ENCODE peak calls at places on chromosomes 5 and 9, in ten cellular contexts. One of them, this sample, is unnamed.

GRCh38 chr5:135999396-136000139 is 29.2 kb upstream of the TGFBI start:
- DNase-seq in PC-9: no peak
- DNase-seq in PC-3: peak
- DNase-seq in HepG2: no peak
- DNase-seq in A549: no peak
- DNase-seq in astrocyte: peak
- DNase-seq in mesenchymal stem cell: peak
- DNase-seq in neural progenitor cell: no peak
- DNase-seq in neuronal stem cell: no peak
- DNase-seq in osteoblast: peak
- DNase-seq in this sample: no peak

GRCh38 chr5:160468576-160468975 is 46.9 kb downstream of the PTTG1 start:
- DNase-seq in A549: no peak
- DNase-seq in mesenchymal stem cell: no peak
- DNase-seq in HepG2: no peak
- DNase-seq in neural progenitor cell: no peak
- DNase-seq in osteoblast: no peak
- DNase-seq in PC-9: no peak
- DNase-seq in PC-3: no peak
- DNase-seq in astrocyte: no peak
- DNase-seq in neuronal stem cell: no peak
- DNase-seq in this sample: no peak

GRCh38 chr5:179123109-179123426 is 62.9 kb downstream of the ZNF354C start:
- DNase-seq in astrocyte: no peak
- DNase-seq in mesenchymal stem cell: no peak
- DNase-seq in neural progenitor cell: no peak
- DNase-seq in PC-3: no peak
- DNase-seq in A549: no peak
- DNase-seq in PC-9: no peak
- DNase-seq in neuronal stem cell: no peak
- DNase-seq in osteoblast: peak
- DNase-seq in HepG2: no peak
- DNase-seq in this sample: no peak

GRCh38 chr5:13478831-13479465 is 465.5 kb downstream of the DNAH5 start:
- DNase-seq in PC-3: peak
- DNase-seq in HepG2: peak
- DNase-seq in astrocyte: peak
- DNase-seq in osteoblast: peak
- DNase-seq in mesenchymal stem cell: peak
- DNase-seq in PC-9: no peak
- DNase-seq in neuronal stem cell: peak
- DNase-seq in A549: peak
- DNase-seq in neural progenitor cell: peak
- DNase-seq in this sample: peak

GRCh38 chr5:78706825-78707224 is 58.3 kb upstream of the LHFPL2 start:
- DNase-seq in neural progenitor cell: no peak
- DNase-seq in neuronal stem cell: no peak
- DNase-seq in HepG2: no peak
- DNase-seq in PC-3: no peak
- DNase-seq in astrocyte: peak
- DNase-seq in osteoblast: peak
- DNase-seq in PC-9: no peak
- DNase-seq in A549: no peak
- DNase-seq in mesenchymal stem cell: no peak
- DNase-seq in this sample: no peak

GRCh38 chr5:17234384-17234783 is 17.0 kb downstream of the BASP1 start:
- DNase-seq in astrocyte: no peak
- DNase-seq in PC-9: no peak
- DNase-seq in osteoblast: no peak
- DNase-seq in PC-3: no peak
- DNase-seq in neural progenitor cell: no peak
- DNase-seq in mesenchymal stem cell: peak
- DNase-seq in A549: no peak
- DNase-seq in HepG2: no peak
- DNase-seq in neuronal stem cell: no peak
- DNase-seq in this sample: no peak

GRCh38 chr9:16154570-16155078 is 601.8 kb downstream of the CCDC171 start:
- DNase-seq in neural progenitor cell: peak
- DNase-seq in mesenchymal stem cell: no peak
- DNase-seq in HepG2: no peak
- DNase-seq in PC-3: peak
- DNase-seq in neuronal stem cell: no peak
- DNase-seq in A549: no peak
- DNase-seq in osteoblast: no peak
- DNase-seq in PC-9: no peak
- DNase-seq in astrocyte: no peak
- DNase-seq in this sample: peak

GRCh38 chr9:82488702-82489578 is 500.4 kb downstream of the SPATA31D1 start:
- DNase-seq in A549: no peak
- DNase-seq in osteoblast: no peak
- DNase-seq in astrocyte: peak
- DNase-seq in mesenchymal stem cell: no peak
- DNase-seq in HepG2: peak
- DNase-seq in PC-3: peak
- DNase-seq in neural progenitor cell: no peak
- DNase-seq in neuronal stem cell: no peak
- DNase-seq in PC-9: no peak
- DNase-seq in this sample: no peak

GRCh38 chr9:112338561-112338960 is 5.1 kb upstream of the PTBP3 start:
- DNase-seq in astrocyte: peak
- DNase-seq in A549: peak
- DNase-seq in neuronal stem cell: no peak
- DNase-seq in PC-3: no peak
- DNase-seq in PC-9: no peak
- DNase-seq in mesenchymal stem cell: peak
- DNase-seq in HepG2: no peak
- DNase-seq in neural progenitor cell: no peak
- DNase-seq in osteoblast: peak
- DNase-seq in this sample: no peak
- H3K4me2 ChIP-seq in astrocyte: no peak
- H3K4me2 ChIP-seq in A549: peak
- H3K4me2 ChIP-seq in neuronal stem cell: no peak
- H3K4me2 ChIP-seq in PC-3: no peak
- H3K4me2 ChIP-seq in PC-9: no peak
- H3K4me2 ChIP-seq in mesenchymal stem cell: no peak
- H3K4me2 ChIP-seq in HepG2: peak
- H3K4me2 ChIP-seq in neural progenitor cell: no peak
- H3K4me2 ChIP-seq in osteoblast: no peak
- H3K4me2 ChIP-seq in this sample: no peak

GRCh38 chr5:31598640-31599611 is 40.0 kb upstream of the PDZD2 start:
- DNase-seq in mesenchymal stem cell: no peak
- DNase-seq in astrocyte: no peak
- DNase-seq in PC-9: no peak
- DNase-seq in osteoblast: no peak
- DNase-seq in HepG2: no peak
- DNase-seq in PC-3: no peak
- DNase-seq in neuronal stem cell: no peak
- DNase-seq in A549: no peak
- DNase-seq in neural progenitor cell: no peak
- DNase-seq in this sample: peak

GRCh38 chr5:31596354-31596753 is 42.6 kb upstream of the PDZD2 start:
- DNase-seq in neural progenitor cell: no peak
- DNase-seq in mesenchymal stem cell: no peak
- DNase-seq in HepG2: no peak
- DNase-seq in PC-9: no peak
- DNase-seq in osteoblast: no peak
- DNase-seq in astrocyte: no peak
- DNase-seq in PC-3: no peak
- DNase-seq in A549: no peak
- DNase-seq in neuronal stem cell: no peak
- DNase-seq in this sample: no peak

DNA sequence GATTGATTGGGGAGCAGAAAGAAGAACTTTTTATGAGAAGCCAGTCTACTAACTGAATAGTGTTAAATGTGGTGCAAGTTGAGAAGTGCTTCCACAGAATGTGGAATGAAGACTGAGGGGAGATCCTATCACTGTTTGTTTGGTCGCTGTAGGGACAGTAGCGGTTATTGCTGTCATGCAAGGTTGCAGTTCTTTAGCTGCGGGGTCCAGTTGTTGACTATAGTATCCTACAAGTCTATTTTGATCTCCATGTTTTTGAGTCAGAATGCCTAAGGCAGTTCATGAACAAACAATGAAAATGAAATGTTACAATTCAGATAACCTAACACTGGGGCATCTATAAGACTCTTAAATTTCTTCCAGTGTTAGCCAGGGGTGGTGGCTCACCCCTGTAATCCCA is 45.3 kb upstream of the PDZD2 start:
- DNase-seq in neural progenitor cell: no peak
- DNase-seq in astrocyte: no peak
- DNase-seq in HepG2: no peak
- DNase-seq in PC-3: no peak
- DNase-seq in neuronal stem cell: no peak
- DNase-seq in osteoblast: no peak
- DNase-seq in A549: no peak
- DNase-seq in PC-9: no peak
- DNase-seq in mesenchymal stem cell: no peak
- DNase-seq in this sample: no peak
- H3K4me2 ChIP-seq in neural progenitor cell: no peak
- H3K4me2 ChIP-seq in astrocyte: no peak
- H3K4me2 ChIP-seq in HepG2: no peak
- H3K4me2 ChIP-seq in PC-3: no peak
- H3K4me2 ChIP-seq in neuronal stem cell: no peak
- H3K4me2 ChIP-seq in osteoblast: no peak
- H3K4me2 ChIP-seq in A549: no peak
- H3K4me2 ChIP-seq in PC-9: no peak
- H3K4me2 ChIP-seq in mesenchymal stem cell: no peak
- H3K4me2 ChIP-seq in this sample: no peak

GRCh38 chr9:128233817-128234406 is 30.7 kb downstream of the DNM1 start:
- DNase-seq in mesenchymal stem cell: no peak
- DNase-seq in PC-3: no peak
- DNase-seq in astrocyte: no peak
- DNase-seq in HepG2: no peak
- DNase-seq in osteoblast: no peak
- DNase-seq in neuronal stem cell: no peak
- DNase-seq in neural progenitor cell: no peak
- DNase-seq in PC-9: no peak
- DNase-seq in A549: no peak
- DNase-seq in this sample: no peak

GRCh38 chr9:128225770-128226753 is 22.9 kb downstream of the DNM1 start:
- DNase-seq in astrocyte: no peak
- DNase-seq in PC-9: no peak
- DNase-seq in neuronal stem cell: no peak
- DNase-seq in A549: no peak
- DNase-seq in HepG2: no peak
- DNase-seq in osteoblast: no peak
- DNase-seq in neural progenitor cell: no peak
- DNase-seq in PC-3: no peak
- DNase-seq in mesenchymal stem cell: no peak
- DNase-seq in this sample: no peak

GRCh38 chr9:128232811-128233428 is 29.7 kb downstream of the DNM1 start:
- DNase-seq in neuronal stem cell: no peak
- DNase-seq in neural progenitor cell: no peak
- DNase-seq in PC-3: no peak
- DNase-seq in PC-9: no peak
- DNase-seq in osteoblast: no peak
- DNase-seq in mesenchymal stem cell: no peak
- DNase-seq in astrocyte: no peak
- DNase-seq in HepG2: no peak
- DNase-seq in A549: no peak
- DNase-seq in this sample: no peak

DNA sequence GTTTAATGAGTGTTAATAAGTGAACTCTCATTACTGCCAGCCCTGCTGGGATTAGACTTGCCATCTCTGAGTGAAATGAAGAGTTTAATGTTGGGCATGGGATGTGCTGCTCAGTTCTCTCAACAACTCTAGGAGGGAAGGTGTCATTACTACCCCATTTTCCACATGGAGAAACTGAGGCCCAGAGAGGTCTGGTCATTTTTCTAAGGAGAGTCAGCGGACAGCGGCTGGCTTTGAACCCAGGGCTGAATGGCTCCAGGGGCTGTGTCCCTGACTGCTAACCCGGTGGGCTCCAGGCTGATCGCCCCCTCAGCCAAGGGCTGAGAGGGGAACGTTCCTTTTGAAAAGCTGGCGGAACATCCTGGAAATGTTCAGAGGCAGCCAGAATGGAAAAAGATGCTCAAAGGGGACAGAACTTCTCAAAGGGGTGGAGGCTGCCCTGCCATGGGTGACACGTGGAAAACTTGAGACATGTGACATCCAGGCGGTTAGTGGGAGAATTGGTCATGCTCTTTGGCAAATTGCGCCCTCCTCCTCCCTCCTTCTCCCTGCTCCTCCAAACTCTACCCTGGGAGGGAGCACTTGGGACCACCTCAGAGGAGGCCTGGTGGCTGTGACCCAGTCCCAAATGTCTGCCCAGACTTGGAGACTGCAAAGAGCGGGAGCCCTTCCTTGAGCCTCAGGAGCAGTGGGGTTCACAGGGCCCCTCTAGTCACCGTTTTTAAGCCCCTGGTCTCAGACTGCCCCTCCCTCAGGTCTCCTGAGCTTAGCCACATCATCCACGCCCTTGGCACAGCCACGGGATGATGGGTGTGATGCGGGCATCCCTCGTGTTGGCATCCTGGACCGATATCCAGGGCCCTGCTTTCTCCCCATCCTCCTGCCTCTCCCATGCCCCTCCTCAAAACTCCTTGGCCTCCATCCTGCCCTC is 28.7 kb downstream of the DNM1 start:
- DNase-seq in HepG2: no peak
- DNase-seq in PC-9: no peak
- DNase-seq in PC-3: no peak
- DNase-seq in mesenchymal stem cell: no peak
- DNase-seq in neuronal stem cell: no peak
- DNase-seq in astrocyte: no peak
- DNase-seq in neural progenitor cell: no peak
- DNase-seq in A549: no peak
- DNase-seq in osteoblast: no peak
- DNase-seq in this sample: no peak
- H3K4me2 ChIP-seq in HepG2: no peak
- H3K4me2 ChIP-seq in PC-9: no peak
- H3K4me2 ChIP-seq in PC-3: no peak
- H3K4me2 ChIP-seq in mesenchymal stem cell: no peak
- H3K4me2 ChIP-seq in neuronal stem cell: no peak
- H3K4me2 ChIP-seq in astrocyte: no peak
- H3K4me2 ChIP-seq in neural progenitor cell: no peak
- H3K4me2 ChIP-seq in A549: no peak
- H3K4me2 ChIP-seq in osteoblast: no peak
- H3K4me2 ChIP-seq in this sample: no peak

GRCh38 chr9:96447406-96447805 is 2.6 kb upstream of the HABP4 start:
- DNase-seq in osteoblast: peak
- DNase-seq in neural progenitor cell: no peak
- DNase-seq in PC-3: no peak
- DNase-seq in neuronal stem cell: no peak
- DNase-seq in HepG2: no peak
- DNase-seq in astrocyte: no peak
- DNase-seq in PC-9: no peak
- DNase-seq in mesenchymal stem cell: peak
- DNase-seq in A549: no peak
- DNase-seq in this sample: no peak

GRCh38 chr9:96450613-96451544 is 910 bp downstream of the HABP4 start:
- DNase-seq in PC-3: peak
- DNase-seq in HepG2: peak
- DNase-seq in osteoblast: peak
- DNase-seq in astrocyte: peak
- DNase-seq in neuronal stem cell: no peak
- DNase-seq in neural progenitor cell: peak
- DNase-seq in mesenchymal stem cell: peak
- DNase-seq in PC-9: no peak
- DNase-seq in A549: peak
- DNase-seq in this sample: peak

GRCh38 chr9:96448546-96449170 is 1.3 kb upstream of the HABP4 start:
- DNase-seq in A549: no peak
- DNase-seq in astrocyte: no peak
- DNase-seq in neural progenitor cell: no peak
- DNase-seq in osteoblast: peak
- DNase-seq in neuronal stem cell: no peak
- DNase-seq in PC-9: no peak
- DNase-seq in PC-3: no peak
- DNase-seq in HepG2: no peak
- DNase-seq in mesenchymal stem cell: no peak
- DNase-seq in this sample: no peak

GRCh38 chr9:96449844-96450612 is at the start of gene HABP4:
- DNase-seq in PC-3: peak
- DNase-seq in HepG2: peak
- DNase-seq in neural progenitor cell: peak
- DNase-seq in mesenchymal stem cell: peak
- DNase-seq in A549: peak
- DNase-seq in PC-9: peak
- DNase-seq in neuronal stem cell: peak
- DNase-seq in astrocyte: peak
- DNase-seq in osteoblast: peak
- DNase-seq in this sample: peak

DNA sequence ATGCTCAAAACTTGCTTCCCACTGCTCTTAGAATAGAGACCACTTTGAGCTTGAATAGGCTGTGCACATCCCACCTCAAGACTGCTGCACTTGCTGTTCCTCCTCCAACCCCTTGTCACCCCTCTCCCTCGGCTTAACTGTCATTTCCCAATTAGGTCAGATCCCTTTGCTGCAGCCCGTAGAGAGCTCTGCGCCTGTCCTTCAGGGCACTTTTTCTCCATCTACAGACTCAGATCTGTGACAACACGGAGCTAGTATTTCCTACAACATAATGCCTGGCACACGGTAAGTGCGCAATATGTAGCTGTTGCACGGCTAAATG is 486 bp upstream of the HABP4 start:
- DNase-seq in astrocyte: peak
- DNase-seq in neural progenitor cell: peak
- DNase-seq in A549: no peak
- DNase-seq in PC-9: no peak
- DNase-seq in HepG2: no peak
- DNase-seq in PC-3: no peak
- DNase-seq in neuronal stem cell: no peak
- DNase-seq in mesenchymal stem cell: no peak
- DNase-seq in osteoblast: no peak
- DNase-seq in this sample: peak
- H3K4me2 ChIP-seq in astrocyte: peak
- H3K4me2 ChIP-seq in neural progenitor cell: peak
- H3K4me2 ChIP-seq in A549: peak
- H3K4me2 ChIP-seq in PC-9: peak
- H3K4me2 ChIP-seq in HepG2: peak
- H3K4me2 ChIP-seq in PC-3: peak
- H3K4me2 ChIP-seq in neuronal stem cell: peak
- H3K4me2 ChIP-seq in mesenchymal stem cell: peak
- H3K4me2 ChIP-seq in osteoblast: peak
- H3K4me2 ChIP-seq in this sample: peak